ENCODE peak calls at places on chromosome 14, in six cellular contexts. V is activated T-cell treated with anti-CD3 and anti-CD28 coated beads, Interleukin-2, amount 50 U/mL, for 72 hours; S is left lung; Z is activated naive CD8-positive, alpha-beta T cell treated with anti-CD3 and anti-CD28 coated beads, Interleukin-2, amount 10 ng/mL, durations not matched to agents 7 days and 5 days; I is Panc1; W is left colon. N is an unnamed sample.

GRCh38 chr14:89349196-89350008 is 67.6 kb downstream of the FOXN3 start:
- ATAC-seq in V (no peak), S (no peak), Z (no peak), I (no peak), W (peak), N (no peak)

GRCh38 chr14:92348154-92348553 is 25.2 kb downstream of the SLC24A4 start:
- ATAC-seq in V (no peak), S (peak), Z (no peak), I (no peak), W (peak), N (no peak)

GRCh38 chr14:75232597-75232996 is 46.0 kb upstream of the FOS start:
- ATAC-seq in V (peak), S (no peak), Z (peak), I (no peak), W (no peak), N (no peak)

GRCh38 chr14:58276208-58276607 is 22.1 kb upstream of the ARID4A start:
- ATAC-seq in V (peak), S (no peak), Z (no peak), I (no peak), W (no peak), N (peak)

GRCh38 chr14:68853749-68854148 is 60.9 kb upstream of the ZFP36L1 start:
- ATAC-seq in V (no peak), S (no peak), Z (no peak), I (no peak), W (no peak), N (no peak)

GRCh38 chr14:35213869-35214387 is 78.3 kb upstream of the PSMA6 start:
- ATAC-seq in V (no peak), S (peak), Z (no peak), I (peak), W (no peak), N (no peak)

GRCh38 chr14:70188292-70188607 is 501 bp downstream of the SLC8A3 start:
- ATAC-seq in V (peak), S (peak), Z (peak), I (no peak), W (no peak), N (peak)

GRCh38 chr14:78486081-78486480 is 315.9 kb downstream of the NRXN3 start:
- ATAC-seq in V (no peak), S (no peak), Z (no peak), I (no peak), W (no peak), N (no peak)

GRCh38 chr14:36256131-36256801 is 64.2 kb downstream of the MBIP start:
- ATAC-seq in V (no peak), S (peak), Z (no peak), I (no peak), W (peak), N (no peak)

GRCh38 chr14:50785506-50786063 is 45.4 kb downstream of the NIN start:
- ATAC-seq in V (no peak), S (no peak), Z (peak), I (no peak), W (no peak), N (peak)

GRCh38 chr14:89435527-89436273 is 18.7 kb upstream of the FOXN3 start:
- ATAC-seq in V (no peak), S (no peak), Z (no peak), I (no peak), W (no peak), N (no peak)

GRCh38 chr14:104882325-104882973 is 17.4 kb downstream of the CEP170B start:
- ATAC-seq in V (no peak), S (peak), Z (peak), I (peak), W (peak), N (peak)

GRCh38 chr14:69543341-69544249 is 31.1 kb downstream of the CCDC177 start:
- ATAC-seq in V (peak), S (peak), Z (peak), I (no peak), W (peak), N (peak)

GRCh38 chr14:75876526-75876925 is 105.3 kb downstream of the TGFB3 start:
- ATAC-seq in V (no peak), S (no peak), Z (no peak), I (no peak), W (peak), N (no peak)

GRCh38 chr14:39733741-39734140 is 301.5 kb upstream of the FBXO33 start:
- ATAC-seq in V (no peak), S (no peak), Z (no peak), I (no peak), W (no peak), N (no peak)

GRCh38 chr14:89425931-89426330 is 8.9 kb upstream of the FOXN3 start:
- ATAC-seq in V (peak), S (peak), Z (no peak), I (no peak), W (no peak), N (peak)

GRCh38 chr14:105397350-105397931 is 897 bp upstream of the TEX22 start:
- ATAC-seq in V (no peak), S (no peak), Z (no peak), I (peak), W (no peak), N (no peak)

GRCh38 chr14:99971087-99971928 is 93.9 kb upstream of the EVL start:
- ATAC-seq in V (peak), S (peak), Z (peak), I (peak), W (peak), N (peak)

GRCh38 chr14:99981806-99982205 is 83.4 kb upstream of the EVL start:
- ATAC-seq in V (no peak), S (peak), Z (no peak), I (peak), W (no peak), N (no peak)

GRCh38 chr14:88995437-88996198 is 171.2 kb downstream of the TTC8 start:
- ATAC-seq in V (no peak), S (peak), Z (no peak), I (no peak), W (no peak), N (no peak)

N was measured in activated T-helper 17 cell treated with anti-CD3 and anti-CD28 coated beads, Interleukin-2, amount 50 U/mL, for 72 hours.